ENCODE peak calls at places on chromosome 14, in five cellular contexts. K is A549, I is HCT116, J is heart left ventricle, T is tibial artery. B is an unnamed sample.

GRCh38 chr14:58755026-58755929 is 117.5 kb downstream of the DACT1 start:
- DNase-seq in K (no peak), I (no peak), J (no peak), T (no peak), B (no peak)

GRCh38 chr14:22796087-22796707 is 19.0 kb downstream of the SLC7A7 start:
- DNase-seq in K (no peak), I (no peak), J (no peak), T (no peak), B (no peak)

GRCh38 chr14:73820631-73821030 is 31.0 kb upstream of the PTGR2 start:
- DNase-seq in K (no peak), I (no peak), J (no peak), T (no peak), B (no peak)

GRCh38 chr14:61253064-61253753 is 27.9 kb downstream of the TMEM30B start:
- DNase-seq in K (no peak), I (no peak), J (no peak), T (no peak), B (no peak)

GRCh38 chr14:69921052-69921451 is 41.8 kb downstream of the SMOC1 start:
- DNase-seq in K (no peak), I (no peak), J (no peak), T (no peak), B (no peak)

GRCh38 chr14:59342516-59343484 is 122.4 kb downstream of the GPR135 start:
- DNase-seq in K (no peak), I (peak), J (no peak), T (no peak), B (no peak)

GRCh38 chr14:103198429-103199140 is 75.3 kb downstream of the TNFAIP2 start:
- DNase-seq in K (peak), I (no peak), J (no peak), T (peak), B (peak)

GRCh38 chr14:105530446-105531087 is 4.2 kb downstream of the TMEM121 start:
- DNase-seq in K (no peak), I (no peak), J (no peak), T (no peak), B (no peak)

GRCh38 chr14:72610831-72611200 is 283.1 kb downstream of the DPF3 start:
- DNase-seq in K (no peak), I (no peak), J (no peak), T (no peak), B (no peak)

GRCh38 chr14:103282932-103283331 is 51.1 kb upstream of the EIF5 start:
- DNase-seq in K (no peak), I (no peak), J (no peak), T (no peak), B (no peak)

GRCh38 chr14:72521045-72521444 is 372.9 kb downstream of the DPF3 start:
- DNase-seq in K (no peak), I (no peak), J (no peak), T (no peak), B (no peak)

GRCh38 chr14:66359500-66359899 is 126.7 kb upstream of the CCDC196 start:
- DNase-seq in K (peak), I (peak), J (no peak), T (no peak), B (peak)

GRCh38 chr14:100857923-100858837 is 32.3 kb downstream of the MEG3 start:
- DNase-seq in K (no peak), I (no peak), J (peak), T (no peak), B (no peak)

GRCh38 chr14:54901380-54902142 is 1.1 kb downstream of the GCH1 start:
- DNase-seq in K (peak), I (no peak), J (no peak), T (no peak), B (peak)

GRCh38 chr14:75132374-75133086 is 5.7 kb upstream of the NEK9 start:
- DNase-seq in K (peak), I (peak), J (no peak), T (no peak), B (peak)

GRCh38 chr14:21020977-21021545 is 3.8 kb downstream of the NDRG2 start:
- DNase-seq in K (no peak), I (no peak), J (no peak), T (no peak), B (no peak)

GRCh38 chr14:61566537-61567225 is 128.6 kb upstream of the HIF1A start:
- DNase-seq in K (no peak), I (no peak), J (no peak), T (no peak), B (no peak)

GRCh38 chr14:34911209-34912150 is 36.3 kb upstream of the BAZ1A start:
- DNase-seq in K (no peak), I (no peak), J (no peak), T (no peak), B (no peak)

GRCh38 chr14:46344327-46344937 is 307.1 kb downstream of the RPL10L start:
- DNase-seq in K (no peak), I (peak), J (no peak), T (no peak), B (peak)

GRCh38 chr14:52692248-52692962 is 3.0 kb downstream of the ERO1A start:
- DNase-seq in K (no peak), I (no peak), J (no peak), T (no peak), B (no peak)
- H3K27ac ChIP-seq in K (no peak), I (no peak), J (no peak), T (no peak), B (no peak)

GRCh38 chr14:55927059-55927458 is 191.2 kb upstream of the PELI2 start:
- DNase-seq in K (no peak), I (no peak), J (no peak), T (no peak), B (no peak)

GRCh38 chr14:55929136-55929535 is 189.1 kb upstream of the PELI2 start:
- DNase-seq in K (no peak), I (no peak), J (no peak), T (no peak), B (no peak)

GRCh38 chr14:55928316-55928715 is 189.9 kb upstream of the PELI2 start:
- DNase-seq in K (no peak), I (no peak), J (no peak), T (no peak), B (no peak)

GRCh38 chr14:55930016-55930784 is 188.0 kb upstream of the PELI2 start:
- DNase-seq in K (no peak), I (no peak), J (no peak), T (no peak), B (no peak)

DNA sequence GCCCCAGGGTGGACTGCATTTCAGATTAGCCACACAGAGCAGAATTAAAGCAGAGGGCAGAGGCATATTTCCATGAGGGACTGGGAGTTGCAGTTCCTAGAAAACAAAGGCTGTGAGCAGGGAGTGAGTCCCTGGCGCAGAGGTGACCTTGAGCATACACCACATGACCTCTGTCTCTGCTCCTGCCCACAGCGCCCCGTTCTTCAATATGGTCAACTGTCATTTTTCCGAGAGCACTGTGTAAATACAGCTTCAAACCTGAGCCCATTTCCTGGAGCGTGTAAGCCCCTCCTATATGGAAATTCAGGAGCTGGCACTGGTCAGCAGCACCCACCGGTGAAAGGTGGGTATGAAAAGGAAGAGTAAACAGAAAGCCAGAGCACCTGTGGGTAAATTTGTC is 192.2 kb upstream of the PELI2 start:
- DNase-seq in K (no peak), I (no peak), J (no peak), T (no peak), B (no peak)
- TF ChIP-seq CTCF in K (no peak), I (no peak), J (no peak), T (no peak), B (no peak)

GRCh38 chr14:91245029-91245428 is 525 bp upstream of the GPR68 start:
- DNase-seq in K (no peak), I (no peak), J (no peak), T (no peak), B (no peak)
- H3K27ac ChIP-seq in K (no peak), I (no peak), J (no peak), T (no peak), B (peak)

GRCh38 chr14:94770815-94771190 is 890 bp upstream of the GSC start:
- DNase-seq in K (no peak), I (no peak), J (no peak), T (no peak), B (no peak)
- TF ChIP-seq CTCF in K (no peak), I (no peak), J (no peak), T (no peak), B (no peak)

GRCh38 chr14:64807588-64807987 is 72.1 kb downstream of the SPTB start:
- DNase-seq in K (no peak), I (no peak), J (peak), T (no peak), B (no peak)

GRCh38 chr14:64812412-64812811 is 67.3 kb downstream of the SPTB start:
- DNase-seq in K (no peak), I (peak), J (no peak), T (no peak), B (peak)

GRCh38 chr14:64815257-64815656 is 64.5 kb downstream of the SPTB start:
- DNase-seq in K (no peak), I (no peak), J (no peak), T (no peak), B (no peak)

GRCh38 chr14:64808449-64808848 is 71.3 kb downstream of the SPTB start:
- DNase-seq in K (no peak), I (no peak), J (no peak), T (no peak), B (no peak)

DNA sequence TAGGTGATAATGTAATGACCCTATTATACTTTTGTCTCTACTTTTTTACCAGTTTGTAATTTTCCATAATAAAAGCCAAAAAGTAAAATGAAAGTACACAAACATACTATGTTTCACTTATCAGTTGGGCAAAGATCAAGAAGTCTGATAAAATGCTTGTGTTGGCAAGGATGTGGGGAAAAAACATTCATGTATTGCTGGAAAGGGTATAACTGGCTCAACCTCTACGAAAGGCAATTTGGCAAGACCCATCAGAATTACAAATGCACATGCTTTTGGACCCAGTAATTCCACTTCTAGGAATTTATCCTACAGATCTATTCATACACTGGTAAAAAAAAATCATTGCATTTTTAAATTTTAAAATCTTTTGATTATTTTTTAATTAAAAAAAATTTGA is 68.0 kb downstream of the SPTB start:
- DNase-seq in K (no peak), I (no peak), J (no peak), T (no peak), B (no peak)
- H3K27ac ChIP-seq in K (no peak), I (no peak), J (no peak), T (peak), B (no peak)

GRCh38 chr14:63203618-63204406 is 431 bp upstream of the RHOJ start:
- DNase-seq in K (no peak), I (no peak), J (peak), T (peak), B (peak)
- TF ChIP-seq CTCF in K (no peak), I (no peak), J (peak), T (no peak), B (no peak)

GRCh38 chr14:67964391-67964812 is 144.8 kb downstream of the RAD51B start:
- DNase-seq in K (no peak), I (no peak), J (no peak), T (no peak), B (peak)

GRCh38 chr14:67961676-67962075 is 142.1 kb downstream of the RAD51B start:
- DNase-seq in K (no peak), I (no peak), J (no peak), T (no peak), B (no peak)

GRCh38 chr14:67963960-67964359 is 144.4 kb downstream of the RAD51B start:
- DNase-seq in K (no peak), I (no peak), J (no peak), T (no peak), B (no peak)

GRCh38 chr14:67963545-67963944 is 144.0 kb downstream of the RAD51B start:
- DNase-seq in K (no peak), I (no peak), J (no peak), T (no peak), B (no peak)

GRCh38 chr14:67962215-67962644 is 142.7 kb downstream of the RAD51B start:
- DNase-seq in K (no peak), I (no peak), J (no peak), T (no peak), B (no peak)
- H3K27ac ChIP-seq in K (peak), I (no peak), J (no peak), T (no peak), B (no peak)

GRCh38 chr14:38089123-38089522 is 118.6 kb upstream of the SSTR1 start:
- DNase-seq in K (no peak), I (no peak), J (no peak), T (no peak), B (no peak)

DNA sequence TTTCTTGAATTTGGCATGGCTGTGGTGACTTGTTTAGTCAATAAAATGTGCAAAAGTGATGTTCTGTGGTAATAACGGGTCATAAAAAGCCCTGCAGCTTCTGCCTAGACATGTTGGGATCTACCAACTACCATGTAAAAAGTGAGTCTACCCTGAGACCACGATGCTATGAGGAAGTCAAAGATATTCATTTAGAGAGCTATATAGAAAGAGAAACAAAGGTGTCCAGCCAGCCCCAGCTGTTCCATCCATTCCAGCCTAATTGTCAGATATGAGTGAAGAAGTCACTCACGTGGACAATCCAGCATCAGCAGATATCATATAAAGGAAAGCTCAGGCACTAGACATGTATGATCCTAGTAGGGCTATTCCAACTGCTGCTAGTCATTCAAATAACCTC is 117.2 kb upstream of the SSTR1 start:
- DNase-seq in K (no peak), I (no peak), J (no peak), T (no peak), B (no peak)
- TF ChIP-seq CTCF in K (no peak), I (no peak), J (no peak), T (no peak), B (no peak)

GRCh38 chr14:57547131-57547530 is 53.5 kb upstream of the CCDC198 start:
- DNase-seq in K (no peak), I (no peak), J (no peak), T (no peak), B (no peak)

GRCh38 chr14:57549765-57550420 is 56.2 kb upstream of the CCDC198 start:
- DNase-seq in K (no peak), I (no peak), J (no peak), T (no peak), B (no peak)

DNA sequence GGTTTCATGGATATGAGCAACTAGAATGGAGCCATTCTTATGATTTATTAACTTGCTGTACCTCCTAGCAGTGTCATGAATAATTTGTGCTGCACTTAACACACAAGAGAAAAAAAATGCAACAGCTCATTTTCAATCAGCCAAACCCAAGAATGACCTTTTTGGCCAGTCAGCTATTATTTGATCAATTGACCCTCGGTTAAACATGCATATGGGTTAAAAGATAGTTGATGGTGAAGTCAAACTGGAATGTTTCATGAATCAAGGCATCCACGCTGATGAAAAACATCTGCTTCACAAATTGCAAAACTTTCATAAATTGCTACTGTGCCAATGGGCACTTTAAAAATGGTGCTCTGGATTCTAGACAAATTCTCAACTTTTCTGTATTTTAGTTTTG is 55.5 kb upstream of the CCDC198 start:
- DNase-seq in K (no peak), I (no peak), J (no peak), T (no peak), B (no peak)
- H3K27ac ChIP-seq in K (no peak), I (no peak), J (no peak), T (no peak), B (no peak)